ENCODE peak calls at places on chromosome 16, in four cellular contexts. One of them, this sample, is unnamed.
A peak's percentile ranks its signal among the peaks of the same experiment; 100 is the strongest.

GRCh38 chr16:67173808-67174705 is 3.7 kb downstream of the NOL3 start:
- DNase-seq in GM13977: peak; percentile 79
- DNase-seq in GM23338: peak; percentile 82
- DNase-seq in A549: peak; percentile 89
- DNase-seq in this sample: peak; percentile 80

GRCh38 chr16:66128363-66128725 is 238.1 kb upstream of the CDH5 start:
- DNase-seq in GM23338: no peak
- DNase-seq in GM13977: no peak
- DNase-seq in A549: no peak
- DNase-seq in this sample: no peak

GRCh38 chr16:81939164-81940067 is 71.9 kb downstream of the SDR42E1 start:
- DNase-seq in GM13977: no peak
- DNase-seq in A549: no peak
- DNase-seq in GM23338: peak; percentile 77
- DNase-seq in this sample: no peak

GRCh38 chr16:57562066-57562465 is 19.6 kb downstream of the ADGRG5 start:
- DNase-seq in GM13977: peak; percentile 16
- DNase-seq in GM23338: no peak
- DNase-seq in A549: no peak
- DNase-seq in this sample: no peak

GRCh38 chr16:22308824-22309520 is 11.8 kb downstream of the POLR3E start:
- DNase-seq in GM13977: no peak
- DNase-seq in GM23338: no peak
- DNase-seq in A549: no peak
- DNase-seq in this sample: no peak

GRCh38 chr16:63461248-63461841 is 1425.1 kb upstream of the CDH8 start:
- DNase-seq in GM23338: peak; percentile 75
- DNase-seq in A549: no peak
- DNase-seq in GM13977: no peak
- DNase-seq in this sample: no peak

GRCh38 chr16:140175-140857 is 1.8 kb upstream of the NPRL3 start:
- DNase-seq in GM23338: peak; percentile 70
- DNase-seq in A549: no peak
- DNase-seq in GM13977: no peak
- DNase-seq in this sample: no peak

GRCh38 chr16:77170805-77171204 is 20.2 kb upstream of the MON1B start:
- DNase-seq in GM13977: no peak
- DNase-seq in GM23338: no peak
- DNase-seq in A549: no peak
- DNase-seq in this sample: no peak

GRCh38 chr16:72986011-72986410 is 61.9 kb downstream of the ZFHX3 start:
- DNase-seq in GM23338: no peak
- DNase-seq in A549: no peak
- DNase-seq in GM13977: no peak
- DNase-seq in this sample: no peak

GRCh38 chr16:14202697-14203096 is 131.6 kb downstream of the MRTFB start:
- DNase-seq in A549: no peak
- DNase-seq in GM23338: peak; percentile 57
- DNase-seq in GM13977: no peak
- DNase-seq in this sample: peak; percentile 11

GRCh38 chr16:79897087-79897443 is 296.5 kb upstream of the MAF start:
- DNase-seq in A549: no peak
- DNase-seq in GM23338: no peak
- DNase-seq in GM13977: no peak
- DNase-seq in this sample: no peak

GRCh38 chr16:9874233-9874632 is 308.0 kb downstream of the GRIN2A start:
- DNase-seq in GM23338: peak; percentile 29
- DNase-seq in GM13977: no peak
- DNase-seq in A549: no peak
- DNase-seq in this sample: no peak

GRCh38 chr16:4660454-4661007 is 32.8 kb upstream of the NUDT16L1 start:
- DNase-seq in GM13977: peak; percentile 87
- DNase-seq in A549: no peak
- DNase-seq in GM23338: no peak
- DNase-seq in this sample: peak; percentile 64

GRCh38 chr16:31177136-31177535 is 2.8 kb upstream of the FUS start:
- DNase-seq in A549: no peak
- DNase-seq in GM23338: no peak
- DNase-seq in GM13977: no peak
- DNase-seq in this sample: no peak

GRCh38 chr16:1082266-1082951 is 9.9 kb downstream of the SSTR5 start:
- DNase-seq in A549: no peak
- DNase-seq in GM23338: no peak
- DNase-seq in GM13977: no peak
- DNase-seq in this sample: no peak

GRCh38 chr16:7124242-7124641 is 208.4 kb upstream of the RBFOX1 start:
- DNase-seq in GM13977: no peak
- DNase-seq in A549: no peak
- DNase-seq in GM23338: no peak
- DNase-seq in this sample: no peak

GRCh38 chr16:674968-675883 is at the start of gene RHBDL1:
- DNase-seq in GM23338: peak; percentile 80
- DNase-seq in GM13977: no peak
- DNase-seq in A549: no peak
- DNase-seq in this sample: no peak

GRCh38 chr16:53581784-53582183 is 78.8 kb upstream of the AKTIP start:
- DNase-seq in A549: no peak
- DNase-seq in GM23338: no peak
- DNase-seq in GM13977: no peak
- DNase-seq in this sample: no peak

GRCh38 chr16:58345574-58346354 is 46.5 kb upstream of the GINS3 start:
- DNase-seq in GM13977: no peak
- DNase-seq in GM23338: no peak
- DNase-seq in A549: no peak
- DNase-seq in this sample: no peak

GRCh38 chr16:65617421-65617820 is 495.6 kb upstream of the CDH11 start:
- DNase-seq in GM23338: no peak
- DNase-seq in GM13977: no peak
- DNase-seq in A549: no peak
- DNase-seq in this sample: no peak

GRCh38 chr16:31087481-31087880 is 1.3 kb downstream of the PRSS53 start:
- DNase-seq in GM23338: no peak
- DNase-seq in A549: no peak
- DNase-seq in GM13977: no peak
- DNase-seq in this sample: no peak

GRCh38 chr16:85916141-85916890 is 17.4 kb downstream of the IRF8 start:
- DNase-seq in GM23338: no peak
- DNase-seq in A549: no peak
- DNase-seq in GM13977: no peak
- DNase-seq in this sample: no peak

GRCh38 chr16:30567991-30568638 is 3.4 kb downstream of the ZNF688 start:
- DNase-seq in A549: peak; percentile 45
- DNase-seq in GM23338: no peak
- DNase-seq in GM13977: peak; percentile 76
- DNase-seq in this sample: peak; percentile 73

GRCh38 chr16:28210979-28211505 is 723 bp downstream of the XPO6 start:
- DNase-seq in GM23338: peak; percentile 58
- DNase-seq in GM13977: peak; percentile 64
- DNase-seq in A549: peak; percentile 60
- DNase-seq in this sample: peak; percentile 66

GRCh38 chr16:67035364-67035763 is 6.4 kb downstream of the CBFB start:
- DNase-seq in GM13977: no peak
- DNase-seq in A549: no peak
- DNase-seq in GM23338: no peak
- DNase-seq in this sample: no peak

GRCh38 chr16:80580109-80580832 is 39.5 kb downstream of the DYNLRB2 start:
- DNase-seq in GM13977: peak; percentile 71
- DNase-seq in A549: no peak
- DNase-seq in GM23338: peak; percentile 9
- DNase-seq in this sample: peak; percentile 80

GRCh38 chr16:67399218-67399733 is 6.0 kb upstream of the TPPP3 start:
- DNase-seq in GM13977: peak; percentile 87
- DNase-seq in A549: peak; percentile 52
- DNase-seq in GM23338: peak; percentile 90
- DNase-seq in this sample: peak; percentile 88

GRCh38 chr16:84585886-84586285 is 32.0 kb downstream of the COTL1 start:
- DNase-seq in GM13977: peak; percentile 68
- DNase-seq in GM23338: peak; percentile 95
- DNase-seq in A549: peak; percentile 40
- DNase-seq in this sample: peak; percentile 66

GRCh38 chr16:66619534-66620418 is 15.3 kb downstream of the CMTM3 start:
- DNase-seq in GM13977: peak; percentile 65
- DNase-seq in GM23338: no peak
- DNase-seq in A549: no peak
- DNase-seq in this sample: peak; percentile 45

GRCh38 chr16:48366165-48367093 is 18.8 kb downstream of the SIAH1 start:
- DNase-seq in A549: peak; percentile 69
- DNase-seq in GM13977: peak; percentile 75
- DNase-seq in GM23338: peak; percentile 76
- DNase-seq in this sample: peak; percentile 67

GRCh38 chr16:9092282-9092962 is 978 bp downstream of the HAPSTR1 start:
- DNase-seq in GM23338: peak; percentile 66
- DNase-seq in A549: no peak
- DNase-seq in GM13977: peak; percentile 48
- DNase-seq in this sample: peak; percentile 56

GRCh38 chr16:23382279-23382678 is 70.7 kb downstream of the COG7 start:
- DNase-seq in GM23338: no peak
- DNase-seq in A549: no peak
- DNase-seq in GM13977: no peak
- DNase-seq in this sample: no peak

GRCh38 chr16:23379707-23380106 is 73.3 kb downstream of the COG7 start:
- DNase-seq in GM13977: no peak
- DNase-seq in A549: no peak
- DNase-seq in GM23338: no peak
- DNase-seq in this sample: no peak

GRCh38 chr16:23378921-23379320 is 74.1 kb downstream of the COG7 start:
- DNase-seq in GM13977: no peak
- DNase-seq in GM23338: no peak
- DNase-seq in A549: no peak
- DNase-seq in this sample: no peak

GRCh38 chr16:23378256-23378655 is 74.7 kb downstream of the COG7 start:
- DNase-seq in GM13977: no peak
- DNase-seq in GM23338: no peak
- DNase-seq in A549: no peak
- DNase-seq in this sample: no peak

DNA sequence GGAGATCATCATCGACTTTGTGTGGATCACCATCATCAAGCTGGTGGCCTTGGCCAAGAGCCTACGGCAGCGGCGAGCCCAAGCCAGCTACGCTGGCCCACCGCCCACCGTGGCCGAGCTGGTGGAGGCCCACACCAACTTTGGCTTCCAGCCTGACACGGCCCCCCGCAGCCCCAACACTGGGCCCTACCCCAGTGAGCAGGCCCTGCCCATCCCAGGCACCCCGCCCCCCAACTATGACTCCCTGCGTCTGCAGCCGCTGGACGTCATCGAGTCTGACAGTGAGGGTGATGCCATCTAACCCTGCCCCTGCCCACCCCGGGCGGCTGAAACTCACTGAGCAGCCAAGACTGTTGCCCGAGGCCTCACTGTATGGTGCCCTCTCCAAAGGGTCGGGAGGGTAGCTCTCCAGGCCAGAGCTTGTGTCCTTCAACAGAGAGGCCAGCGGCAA is 72.5 kb downstream of the COG7 start:
- DNase-seq in A549: no peak
- DNase-seq in GM23338: no peak
- DNase-seq in GM13977: no peak
- DNase-seq in this sample: no peak
- TF ChIP-seq CTCF in A549: no peak
- TF ChIP-seq CTCF in GM23338: no peak
- TF ChIP-seq CTCF in GM13977: no peak
- TF ChIP-seq CTCF in this sample: no peak

DNA sequence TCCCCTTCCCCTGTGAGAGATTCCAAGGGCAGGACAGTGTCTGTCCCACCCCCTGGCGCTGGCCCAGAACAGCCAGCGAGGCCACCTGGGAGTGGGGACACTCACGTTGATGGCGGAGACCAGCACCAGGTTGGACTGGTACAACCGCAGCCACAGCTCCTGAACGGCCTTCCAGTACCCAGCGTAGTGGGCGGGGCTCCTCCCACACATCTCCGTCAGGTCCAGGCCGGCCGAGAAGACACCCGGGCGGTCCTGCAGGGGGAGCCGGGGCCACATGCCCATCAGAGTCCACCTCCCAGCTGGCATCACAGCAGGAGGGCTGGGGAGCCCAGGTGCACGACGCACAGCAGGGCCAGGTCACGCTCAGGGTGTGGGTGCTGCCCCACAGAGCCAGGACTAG is 7.1 kb downstream of the ECI1 start:
- DNase-seq in A549: no peak
- DNase-seq in GM13977: no peak
- DNase-seq in GM23338: peak; percentile 64
- DNase-seq in this sample: no peak
- TF ChIP-seq CTCF in A549: no peak
- TF ChIP-seq CTCF in GM13977: no peak
- TF ChIP-seq CTCF in GM23338: peak; percentile 49
- TF ChIP-seq CTCF in this sample: no peak

GRCh38 chr16:12060751-12061150 is 84.2 kb downstream of the SNX29 start:
- DNase-seq in A549: no peak
- DNase-seq in GM13977: no peak
- DNase-seq in GM23338: no peak
- DNase-seq in this sample: no peak

GRCh38 chr16:12054396-12054795 is 77.9 kb downstream of the SNX29 start:
- DNase-seq in A549: no peak
- DNase-seq in GM13977: no peak
- DNase-seq in GM23338: no peak
- DNase-seq in this sample: no peak

GRCh38 chr16:12054868-12055267 is 78.3 kb downstream of the SNX29 start:
- DNase-seq in GM13977: no peak
- DNase-seq in A549: no peak
- DNase-seq in GM23338: no peak
- DNase-seq in this sample: no peak

GRCh38 chr16:12059216-12059769 is 82.8 kb downstream of the SNX29 start:
- DNase-seq in GM13977: no peak
- DNase-seq in A549: no peak
- DNase-seq in GM23338: no peak
- DNase-seq in this sample: no peak

DNA sequence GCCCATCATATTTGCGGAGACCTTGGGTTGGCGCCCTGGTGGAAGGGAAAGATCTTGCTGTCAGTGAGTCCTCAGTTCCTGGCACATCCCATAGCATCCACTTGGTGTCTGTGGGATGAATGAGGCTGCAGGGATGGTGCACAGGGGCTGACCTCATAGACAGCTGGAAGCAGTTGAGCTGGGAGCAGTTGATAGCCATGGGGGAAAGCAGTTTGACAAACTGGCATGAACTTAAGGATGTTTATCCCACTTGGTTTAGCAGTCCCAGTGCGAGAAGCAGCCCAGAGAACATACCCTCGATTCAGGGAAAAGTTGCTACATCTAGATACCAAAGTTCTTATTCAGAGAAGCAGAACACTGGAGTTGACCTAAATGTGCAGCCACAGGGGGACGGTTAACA is 80.7 kb downstream of the SNX29 start:
- DNase-seq in A549: no peak
- DNase-seq in GM23338: peak; percentile 14
- DNase-seq in GM13977: no peak
- DNase-seq in this sample: no peak
- TF ChIP-seq CTCF in A549: no peak
- TF ChIP-seq CTCF in GM23338: no peak
- TF ChIP-seq CTCF in GM13977: no peak
- TF ChIP-seq CTCF in this sample: no peak

DNA sequence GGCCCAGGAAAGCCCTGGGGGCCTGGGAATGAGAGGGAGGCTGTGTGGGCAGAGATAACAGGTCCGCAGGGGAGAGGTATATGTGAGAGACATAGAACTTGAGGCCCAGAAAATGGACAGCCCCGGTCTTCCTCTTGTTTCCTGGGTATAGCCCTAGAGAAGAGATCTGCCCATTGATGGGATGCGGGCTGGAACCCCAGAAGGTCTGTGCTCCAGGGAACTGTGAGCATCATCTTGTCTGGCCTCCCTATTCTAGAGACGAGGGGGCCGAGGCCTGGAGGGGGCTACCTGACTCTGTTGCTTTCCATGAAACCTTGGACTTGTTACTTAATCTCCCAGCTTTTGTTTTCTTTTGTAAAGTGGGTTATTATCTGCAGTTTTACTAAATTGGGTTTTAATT is 53.9 kb downstream of the NKD1 start:
- DNase-seq in GM13977: no peak
- DNase-seq in GM23338: no peak
- DNase-seq in A549: no peak
- DNase-seq in this sample: no peak
- TF ChIP-seq CTCF in GM13977: no peak
- TF ChIP-seq CTCF in GM23338: no peak
- TF ChIP-seq CTCF in A549: no peak
- TF ChIP-seq CTCF in this sample: no peak

This sample was measured in GM20000.